ENCODE peak calls at places on chromosome 13, in nine cellular contexts. U is breast epithelium; C is foreskin keratinocyte; P is psoas muscle; H is H9; I is HFFc6; K is right atrium auricular region; F is NCI-H2107; W is stimulated activated CD8-positive, alpha-beta memory T cell treated with anti-CD3 and anti-CD28 coated beads, Interleukin-7, amount 100 ng/mL, for 4 hours. O is an unnamed sample.

GRCh38 chr13:27493981-27494380 is 43.6 kb upstream of the MTIF3 start:
- DNase-seq in P (no peak), H (no peak), I (no peak), W (no peak), U (no peak), F (no peak), K (no peak), C (no peak), O (no peak)

GRCh38 chr13:91719033-91719432 is 320.6 kb downstream of the GPC5 start:
- DNase-seq in I (no peak), U (no peak), C (peak), H (no peak), P (no peak), K (no peak), W (no peak), F (no peak), O (no peak)

GRCh38 chr13:73142091-73142490 is 83.3 kb downstream of the KLF5 start:
- DNase-seq in H (no peak), U (no peak), K (no peak), W (no peak), I (no peak), P (no peak), C (no peak), F (no peak), O (no peak)

GRCh38 chr13:76398426-76398825 is 487.8 kb downstream of the KCTD12 start:
- DNase-seq in P (no peak), I (no peak), K (no peak), W (no peak), F (no peak), U (no peak), C (no peak), H (no peak), O (no peak)

GRCh38 chr13:50724913-50725312 is 118.6 kb downstream of the DLEU7 start:
- DNase-seq in P (no peak), F (no peak), W (no peak), I (no peak), H (no peak), C (no peak), K (no peak), U (no peak), O (no peak)

GRCh38 chr13:95896302-95896701 is 156.9 kb downstream of the UGGT2 start:
- DNase-seq in P (no peak), C (peak), U (no peak), H (no peak), W (no peak), K (no peak), F (no peak), I (peak), O (no peak)

GRCh38 chr13:96967248-96967745 is 27.0 kb downstream of the OXGR1 start:
- DNase-seq in C (no peak), H (peak), W (no peak), K (no peak), U (no peak), I (no peak), F (no peak), P (no peak), O (peak)

GRCh38 chr13:50589651-50590054 is 253.8 kb downstream of the DLEU7 start:
- DNase-seq in C (peak), F (no peak), U (no peak), W (no peak), P (no peak), H (no peak), I (peak), K (no peak), O (no peak)

GRCh38 chr13:97880298-97880675 is 73.2 kb upstream of the IPO5 start:
- DNase-seq in U (no peak), K (no peak), F (no peak), H (no peak), I (no peak), C (no peak), P (no peak), W (no peak), O (no peak)

GRCh38 chr13:102597029-102598015 is 536 bp downstream of the TPP2 start:
- DNase-seq in I (peak), C (peak), F (no peak), H (no peak), U (no peak), P (peak), W (no peak), K (no peak), O (peak)

GRCh38 chr13:46008631-46009030 is 43.9 kb downstream of the ZC3H13 start:
- DNase-seq in K (no peak), H (no peak), P (no peak), U (no peak), W (no peak), I (no peak), F (no peak), C (no peak), O (no peak)

GRCh38 chr13:27158335-27158734 is 13.3 kb downstream of the USP12 start:
- DNase-seq in C (no peak), I (no peak), H (no peak), P (no peak), K (no peak), U (no peak), F (no peak), W (no peak), O (no peak)

GRCh38 chr13:31134055-31134711 is 27.5 kb downstream of the HSPH1 start:
- DNase-seq in W (no peak), U (no peak), F (no peak), P (no peak), K (no peak), I (no peak), H (no peak), C (no peak), O (no peak)

GRCh38 chr13:49454388-49455015 is 10.4 kb downstream of the SETDB2 start:
- DNase-seq in W (no peak), K (no peak), C (no peak), H (no peak), P (no peak), U (no peak), F (no peak), I (peak), O (peak)

GRCh38 chr13:55439450-55439849 is 1701.3 kb upstream of the PRR20A start:
- DNase-seq in I (no peak), H (no peak), K (no peak), P (no peak), C (no peak), W (no peak), U (no peak), F (no peak), O (peak)

GRCh38 chr13:105804561-105805190 is 730.8 kb downstream of the EFNB2 start:
- DNase-seq in W (no peak), C (peak), H (no peak), U (no peak), F (no peak), K (no peak), P (no peak), I (no peak), O (no peak)

GRCh38 chr13:100608906-100609305 is 20.3 kb upstream of the GGACT start:
- DNase-seq in I (no peak), W (peak), U (no peak), H (no peak), C (no peak), P (no peak), F (no peak), K (no peak), O (no peak)

GRCh38 chr13:30752201-30752797 is 17.0 kb downstream of the ALOX5AP start:
- DNase-seq in W (no peak), P (peak), K (no peak), H (no peak), F (peak), I (peak), C (no peak), U (no peak), O (no peak)

GRCh38 chr13:50390503-50391248 is 375.4 kb downstream of the KCNRG start:
- DNase-seq in C (no peak), I (no peak), F (no peak), W (no peak), P (no peak), H (no peak), U (no peak), K (no peak), O (no peak)

GRCh38 chr13:79880820-79881219 is 399.9 kb downstream of the NDFIP2 start:
- DNase-seq in I (no peak), W (no peak), F (no peak), P (no peak), U (no peak), K (no peak), C (no peak), H (no peak), O (no peak)

GRCh38 chr13:97116754-97117153 is 105.4 kb upstream of the MBNL2 start:
- DNase-seq in W (no peak), C (peak), I (peak), P (no peak), F (no peak), K (no peak), U (no peak), H (no peak), O (peak)

GRCh38 chr13:31090921-31091624 is 70.6 kb downstream of the HSPH1 start:
- DNase-seq in K (no peak), H (no peak), F (no peak), I (no peak), P (no peak), U (no peak), W (no peak), C (peak), O (no peak)

GRCh38 chr13:79918620-79919019 is 422.3 kb downstream of the SPRY2 start:
- DNase-seq in H (no peak), I (no peak), P (no peak), U (no peak), C (no peak), K (no peak), F (no peak), W (no peak), O (no peak)

GRCh38 chr13:81377926-81378325 is 1037.0 kb upstream of the SPRY2 start:
- DNase-seq in U (no peak), H (no peak), K (no peak), W (no peak), F (no peak), C (no peak), P (no peak), I (no peak), O (no peak)

GRCh38 chr13:107205318-107206112 is 637.6 kb upstream of the ARGLU1 start:
- DNase-seq in C (peak), W (peak), P (peak), F (peak), I (peak), K (no peak), U (peak), H (peak), O (peak)

GRCh38 chr13:44866512-44866911 is 122.8 kb downstream of the NUFIP1 start:
- DNase-seq in F (no peak), H (no peak), U (no peak), P (no peak), I (no peak), W (no peak), K (no peak), C (no peak), O (no peak)

GRCh38 chr13:28324181-28324789 is 170.6 kb downstream of the FLT1 start:
- DNase-seq in P (no peak), F (no peak), U (no peak), H (peak), K (peak), I (peak), W (peak), C (peak), O (peak)

GRCh38 chr13:56187331-56187730 is 953.4 kb upstream of the PRR20A start:
- DNase-seq in W (no peak), C (no peak), H (no peak), P (no peak), K (no peak), I (no peak), U (no peak), F (no peak), O (no peak)

GRCh38 chr13:47639716-47640447 is 361.2 kb downstream of the SUCLA2 start:
- DNase-seq in U (no peak), H (no peak), C (no peak), P (no peak), I (no peak), K (no peak), W (no peak), F (no peak), O (no peak)

GRCh38 chr13:100825551-100825950 is 151.0 kb upstream of the TMTC4 start:
- DNase-seq in C (peak), K (no peak), W (no peak), P (no peak), F (no peak), H (no peak), I (no peak), U (no peak), O (no peak)

GRCh38 chr13:32728327-32728726 is 142.1 kb downstream of the PDS5B start:
- DNase-seq in F (no peak), I (no peak), K (no peak), P (no peak), W (no peak), H (no peak), C (no peak), U (no peak), O (peak)

O was measured in GM23338.